ENCODE peak calls at places on chromosomes 2 and 18, in five cellular contexts. V is Karpas-422, U is breast epithelium, K is aorta, R is tibial artery. E is an unnamed sample. For H3K4me1, the result is how much of the 10 kb centered on the place peaks cover.

GRCh38 chr18:5979971-5980457 is 84.7 kb upstream of the TMEM200C start:
- DNase-seq in V (no peak), U (no peak), K (no peak), R (no peak), E (no peak)

GRCh38 chr2:223026357-223027110 is 25.5 kb upstream of the KCNE4 start:
- DNase-seq in V (no peak), U (no peak), K (no peak), R (no peak), E (no peak)

GRCh38 chr2:2662847-2663356 is 331.8 kb upstream of the MYT1L start:
- DNase-seq in V (no peak), U (peak), K (no peak), R (no peak), E (no peak)

GRCh38 chr2:74458957-74459290 is 686 bp downstream of the WBP1 start:
- DNase-seq in V (peak), U (no peak), K (peak), R (no peak), E (no peak)

GRCh38 chr2:38615237-38615636 is 12.5 kb upstream of the HNRNPLL start:
- DNase-seq in V (no peak), U (no peak), K (no peak), R (no peak), E (no peak)

GRCh38 chr2:88239781-88240180 is 69.6 kb downstream of the THNSL2 start:
- DNase-seq in V (no peak), U (no peak), K (no peak), R (no peak), E (no peak)

GRCh38 chr2:218981390-218982311 is 3.3 kb downstream of the FEV start:
- DNase-seq in V (peak), U (no peak), K (no peak), R (no peak), E (peak)

GRCh38 chr18:7879717-7880116 is 312.6 kb downstream of the PTPRM start:
- DNase-seq in V (no peak), U (no peak), K (no peak), R (no peak), E (no peak)

GRCh38 chr18:58026857-58027256 is 17.2 kb upstream of the NEDD4L start:
- DNase-seq in V (no peak), U (no peak), K (no peak), R (no peak), E (no peak)

GRCh38 chr2:72539145-72539552 is 286.7 kb downstream of the EXOC6B start:
- DNase-seq in V (no peak), U (no peak), K (no peak), R (no peak), E (no peak)

GRCh38 chr2:136008205-136008865 is 22.9 kb upstream of the DARS1 start:
- DNase-seq in V (no peak), U (peak), K (no peak), R (peak), E (peak)

GRCh38 chr2:20596193-20596972 is 54.5 kb downstream of the HS1BP3 start:
- DNase-seq in V (peak), U (no peak), K (no peak), R (peak), E (no peak)
- H3K4me1 ChIP-seq in V (under half), U (under half), K (under half), R (half or more), E (under half)

GRCh38 chr18:55422456-55423185 is 165.4 kb downstream of the TCF4 start:
- DNase-seq in V (peak), U (no peak), K (no peak), R (peak), E (peak)

GRCh38 chr18:55421612-55422381 is 166.2 kb downstream of the TCF4 start:
- DNase-seq in V (peak), U (no peak), K (no peak), R (no peak), E (peak)

GRCh38 chr18:55419939-55420664 is 167.9 kb downstream of the TCF4 start:
- DNase-seq in V (peak), U (no peak), K (no peak), R (no peak), E (no peak)

GRCh38 chr18:55420665-55420964 is 167.4 kb downstream of the TCF4 start:
- DNase-seq in V (peak), U (no peak), K (no peak), R (no peak), E (no peak)

DNA sequence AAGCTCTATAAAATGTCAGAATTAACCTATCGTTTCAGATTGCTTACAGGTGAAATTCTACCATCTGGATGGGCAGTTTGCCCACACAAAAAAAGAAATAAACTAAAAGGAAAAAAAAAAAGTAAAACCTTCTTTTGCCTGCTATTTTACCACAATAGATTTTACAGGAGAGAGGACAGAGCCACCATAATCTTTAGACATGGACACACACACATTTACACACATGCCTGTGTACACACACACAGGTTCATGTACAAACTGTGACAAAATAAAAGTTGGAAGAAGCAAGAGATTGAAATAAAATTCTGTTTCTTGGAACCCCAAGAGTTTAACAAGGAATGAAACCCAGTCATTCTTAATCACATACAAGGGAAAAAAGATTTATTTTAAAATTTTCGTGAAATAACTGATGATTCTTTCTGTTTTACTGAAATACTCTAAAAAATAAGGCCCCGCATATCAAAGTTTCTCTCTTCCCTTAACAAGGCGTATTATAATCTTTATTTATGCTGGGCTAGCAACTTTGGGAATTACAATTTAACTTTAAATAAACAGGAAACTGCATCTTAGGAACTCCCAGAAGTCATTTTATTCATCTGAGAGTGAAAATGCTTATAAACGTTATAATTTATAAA is 166.9 kb downstream of the TCF4 start:
- DNase-seq in V (peak), U (no peak), K (no peak), R (no peak), E (no peak)
- H3K4me3 ChIP-seq in V (peak), U (peak), K (no peak), R (no peak), E (peak)

GRCh38 chr2:68831688-68832087 is 39.5 kb downstream of the BMP10 start:
- DNase-seq in V (no peak), U (no peak), K (no peak), R (no peak), E (peak)

GRCh38 chr2:68834737-68835136 is 36.5 kb downstream of the BMP10 start:
- DNase-seq in V (peak), U (no peak), K (no peak), R (no peak), E (no peak)

GRCh38 chr2:68832161-68832869 is 38.9 kb downstream of the BMP10 start:
- DNase-seq in V (peak), U (peak), K (peak), R (peak), E (peak)

GRCh38 chr2:68835636-68836035 is 35.6 kb downstream of the BMP10 start:
- DNase-seq in V (peak), U (no peak), K (no peak), R (no peak), E (no peak)

GRCh38 chr2:68833162-68833561 is 38.0 kb downstream of the BMP10 start:
- DNase-seq in V (peak), U (no peak), K (no peak), R (no peak), E (no peak)
- H3K4me1 ChIP-seq in V (half or more), U (under half), K (under half), R (half or more), E (under half)

GRCh38 chr2:70902067-70902442 is 33.6 kb upstream of the ATP6V1B1 start:
- DNase-seq in V (no peak), U (no peak), K (no peak), R (no peak), E (no peak)
- H3K4me3 ChIP-seq in V (no peak), U (peak), K (no peak), R (peak), E (peak)

GRCh38 chr2:105753380-105753779 is 8.7 kb downstream of the NCK2 start:
- DNase-seq in V (no peak), U (no peak), K (no peak), R (no peak), E (no peak)
- H3K4me1 ChIP-seq in V (under half), U (under half), K (under half), R (under half), E (under half)